ENCODE peak calls at places on chromosome 15, in ten cellular contexts. O, Z, H, W, R, E, N, G, C and A are unnamed samples.

GRCh38 chr15:89370120-89371077 is 35.8 kb upstream of the POLG start:
- DNase-seq in E (no peak), O (peak; percentile 78), R (no peak), C (no peak), H (no peak), Z (no peak), G (no peak), W (no peak), N (no peak), A (no peak)

GRCh38 chr15:29135266-29135665 is 134.4 kb downstream of the NSMCE3 start:
- DNase-seq in Z (no peak), G (no peak), N (no peak), W (no peak), C (no peak), E (no peak), O (no peak), R (no peak), H (peak; percentile 57), A (no peak)

GRCh38 chr15:60507596-60508424 is 28.9 kb upstream of the ICE2 start:
- DNase-seq in G (peak; percentile 54), H (peak; percentile 74), Z (peak; percentile 21), N (peak; percentile 49), E (peak; percentile 50), W (no peak), O (no peak), C (peak; percentile 25), R (peak; percentile 38), A (no peak)

GRCh38 chr15:56754993-56755392 is 21.7 kb upstream of the ZNF280D start:
- DNase-seq in N (no peak), H (peak; percentile 45), R (no peak), Z (no peak), E (no peak), W (no peak), C (no peak), G (no peak), O (no peak), A (no peak)

GRCh38 chr15:37740623-37741141 is 193.8 kb upstream of the TMCO5A start:
- DNase-seq in Z (no peak), O (no peak), C (no peak), H (no peak), E (no peak), W (no peak), R (no peak), G (no peak), N (no peak), A (no peak)

GRCh38 chr15:31434418-31435255 is 108.0 kb downstream of the KLF13 start:
- DNase-seq in O (no peak), G (no peak), E (no peak), W (peak; percentile 82), H (peak; percentile 92), R (peak; percentile 63), N (peak; percentile 90), Z (peak; percentile 78), C (no peak), A (no peak)

GRCh38 chr15:69991493-69991892 is 106.2 kb downstream of the TLE3 start:
- DNase-seq in R (no peak), H (no peak), Z (no peak), O (no peak), W (no peak), N (no peak), C (no peak), G (peak; percentile 40), E (no peak), A (no peak)

GRCh38 chr15:92142242-92143232 is 251.1 kb upstream of the ST8SIA2 start:
- DNase-seq in N (no peak), W (no peak), H (no peak), C (no peak), R (no peak), E (no peak), Z (no peak), O (no peak), G (no peak), A (no peak)

GRCh38 chr15:39704235-39704634 is 78.4 kb downstream of the FSIP1 start:
- DNase-seq in Z (no peak), E (no peak), H (no peak), N (no peak), C (no peak), R (no peak), G (no peak), W (no peak), O (no peak), A (no peak)

GRCh38 chr15:27623149-27623548 is 476.0 kb downstream of the OCA2 start:
- DNase-seq in E (no peak), Z (no peak), G (no peak), H (no peak), C (no peak), W (no peak), R (no peak), O (no peak), N (no peak), A (no peak)